ENCODE peak calls at places on chromosomes 11 and 22, in ten cellular contexts. R is endothelial cell, A is neural crest cell, X is fibroblast of pulmonary artery, K is HCT116, B is mesothelial cell of epicardium, T is PC-3, Y is Caco-2, D is ovary, W is endothelial cell of umbilical vein. F is an unnamed sample.

GRCh38 chr11:19873730-19874129 is 161.1 kb downstream of the NAV2 start:
- DNase-seq in X (no peak), Y (no peak), R (no peak), B (no peak), A (no peak), D (no peak), W (no peak), K (no peak), T (no peak), F (no peak)

GRCh38 chr11:34640050-34640971 is 19.4 kb downstream of the EHF start:
- DNase-seq in R (no peak), W (no peak), K (no peak), B (no peak), Y (peak), D (no peak), T (peak), X (no peak), A (no peak), F (peak)

GRCh38 chr22:24505337-24505736 is 10.2 kb downstream of the UPB1 start:
- DNase-seq in A (no peak), Y (peak), K (no peak), D (no peak), B (no peak), T (no peak), X (no peak), R (no peak), W (no peak), F (no peak)

GRCh38 chr11:72840780-72841179 is 26.6 kb downstream of the ATG16L2 start:
- DNase-seq in D (no peak), X (peak), T (peak), B (no peak), K (no peak), R (no peak), Y (no peak), A (no peak), W (no peak), F (no peak)

GRCh38 chr11:76234704-76235232 is 28.5 kb upstream of the WNT11 start:
- DNase-seq in K (no peak), B (no peak), X (no peak), A (no peak), T (no peak), R (no peak), Y (no peak), W (no peak), D (peak), F (peak)

GRCh38 chr22:46976598-46976997 is 214.1 kb downstream of the TBC1D22A start:
- DNase-seq in B (no peak), Y (no peak), K (no peak), W (no peak), D (no peak), T (no peak), X (no peak), A (no peak), R (no peak), F (no peak)

GRCh38 chr11:64165482-64165841 is 451 bp downstream of the MACROD1 start:
- DNase-seq in Y (no peak), A (peak), D (no peak), T (peak), R (peak), W (no peak), X (no peak), K (no peak), B (no peak), F (peak)

GRCh38 chr22:46069518-46070214 is 80.7 kb upstream of the PPARA start:
- DNase-seq in K (peak), B (no peak), X (peak), Y (peak), T (peak), R (no peak), W (peak), A (no peak), D (peak), F (peak)

GRCh38 chr22:47564651-47565050 is 802.2 kb downstream of the TBC1D22A start:
- DNase-seq in R (no peak), D (no peak), X (no peak), T (no peak), B (no peak), W (no peak), Y (no peak), K (no peak), A (no peak), F (no peak)

GRCh38 chr11:128342511-128343133 is 244.7 kb downstream of the ETS1 start:
- DNase-seq in W (peak), R (no peak), Y (no peak), D (no peak), B (no peak), A (no peak), K (no peak), X (peak), T (peak), F (peak)

GRCh38 chr11:129546266-129546665 is 170.6 kb downstream of the BARX2 start:
- DNase-seq in T (no peak), D (no peak), K (no peak), R (no peak), W (no peak), B (no peak), A (no peak), X (no peak), Y (no peak), F (no peak)

GRCh38 chr11:83026229-83026628 is 45.5 kb downstream of the RAB30 start:
- DNase-seq in R (no peak), X (no peak), D (no peak), B (no peak), K (no peak), T (no peak), Y (no peak), A (no peak), W (no peak), F (no peak)

GRCh38 chr11:64759722-64760719 is at the start of gene PYGM:
- DNase-seq in D (peak), A (peak), W (no peak), B (no peak), X (peak), K (no peak), T (peak), R (no peak), Y (peak), F (no peak)

GRCh38 chr22:20440637-20441591 is 3.3 kb upstream of the SCARF2 start:
- DNase-seq in A (no peak), W (no peak), R (no peak), Y (no peak), K (no peak), D (no peak), X (no peak), T (no peak), B (no peak), F (no peak)

GRCh38 chr11:67240575-67241389 is 25.5 kb upstream of the GRK2 start:
- DNase-seq in W (peak), X (peak), R (peak), K (no peak), D (peak), A (no peak), T (peak), Y (peak), B (no peak), F (peak)

GRCh38 chr22:35170716-35171697 is 86.3 kb upstream of the HMGXB4 start:
- DNase-seq in K (no peak), A (no peak), W (no peak), Y (no peak), D (no peak), X (no peak), R (no peak), T (no peak), B (no peak), F (no peak)

GRCh38 chr22:40233886-40234285 is 56.2 kb downstream of the TNRC6B start:
- DNase-seq in T (no peak), A (no peak), W (no peak), Y (no peak), X (no peak), B (no peak), K (no peak), R (no peak), D (no peak), F (no peak)

GRCh38 chr11:65424200-65425104 is 1.9 kb downstream of the NEAT1 start:
- DNase-seq in B (no peak), T (peak), A (no peak), W (peak), X (peak), K (no peak), Y (no peak), R (no peak), D (no peak), F (no peak)

GRCh38 chr11:111310088-111310487 is 11.7 kb downstream of the POU2AF3 start:
- DNase-seq in X (no peak), B (no peak), K (no peak), Y (no peak), A (no peak), R (no peak), W (no peak), D (no peak), T (peak), F (no peak)

GRCh38 chr11:46009647-46010046 is 87.2 kb downstream of the LARGE2 start:
- DNase-seq in Y (no peak), R (no peak), T (no peak), D (no peak), X (peak), W (no peak), K (no peak), A (no peak), B (no peak), F (no peak)

GRCh38 chr11:9600651-9601040 is 27.2 kb downstream of the WEE1 start:
- DNase-seq in W (no peak), K (peak), A (no peak), B (no peak), T (peak), Y (peak), X (no peak), R (no peak), D (no peak), F (peak)

GRCh38 chr11:71265559-71266092 is 13.2 kb upstream of the SHANK2 start:
- DNase-seq in K (no peak), W (no peak), X (no peak), T (no peak), D (no peak), Y (no peak), B (no peak), A (no peak), R (no peak), F (no peak)

GRCh38 chr22:29219881-29220670 is 14.4 kb downstream of the EMID1 start:
- DNase-seq in Y (peak), A (no peak), X (no peak), K (no peak), D (no peak), T (peak), R (no peak), B (no peak), W (no peak), F (no peak)
- TF ChIP-seq CTCF in Y (peak), A (no peak), X (no peak), K (no peak), D (no peak), T (no peak), R (no peak), B (no peak), W (no peak), F (no peak)

GRCh38 chr11:59263225-59263894 is 50.6 kb upstream of the MPEG1 start:
- DNase-seq in K (peak), A (no peak), D (no peak), B (no peak), Y (peak), X (no peak), R (peak), W (no peak), T (peak), F (peak)
- TF ChIP-seq CTCF in K (peak), A (no peak), D (no peak), B (no peak), Y (peak), X (no peak), R (no peak), W (no peak), T (peak), F (peak)

DNA sequence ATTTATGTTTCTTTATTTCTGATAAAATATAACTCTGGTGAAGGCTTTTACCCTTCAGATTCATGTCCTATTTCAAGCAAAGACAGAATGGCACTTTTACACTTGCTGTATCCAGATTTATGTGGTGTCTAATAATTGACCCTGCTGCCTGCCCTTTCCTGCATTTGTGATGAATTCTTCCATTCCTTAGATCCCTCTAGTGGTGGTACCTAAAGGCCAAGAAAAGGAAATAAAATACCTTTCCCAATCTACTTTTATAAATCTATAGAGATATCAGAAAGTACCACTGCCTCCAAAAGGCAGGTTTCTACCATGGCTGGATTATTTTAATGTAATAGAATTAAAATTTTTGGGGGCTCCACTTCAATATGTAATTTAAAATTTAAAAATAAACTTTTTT is 34.2 kb downstream of the CCDC81 start:
- DNase-seq in W (no peak), R (no peak), B (no peak), K (no peak), A (no peak), Y (no peak), X (peak), T (peak), D (no peak), F (no peak)
- TF ChIP-seq CTCF in W (peak), R (peak), B (peak), K (peak), A (peak), Y (peak), X (peak), T (peak), D (no peak), F (no peak)

DNA sequence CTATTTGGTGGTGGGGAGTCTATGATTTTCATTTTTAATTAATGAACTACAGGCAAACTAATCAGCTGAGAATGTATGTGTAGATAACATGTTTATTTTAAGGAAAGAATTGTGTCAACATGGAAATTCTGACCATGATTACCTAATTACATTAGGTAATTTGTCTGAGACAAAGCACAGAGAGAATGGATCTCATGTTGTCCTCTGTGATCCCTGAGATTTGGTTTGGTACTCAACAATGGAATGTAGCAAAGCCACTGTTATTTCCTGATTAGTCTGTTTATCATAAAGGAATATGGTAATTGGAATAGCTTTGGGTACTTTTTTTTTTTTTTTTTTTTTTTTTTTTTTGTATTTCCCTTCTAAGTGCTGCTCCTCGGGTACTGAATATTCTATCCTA is 718.8 kb upstream of the ARHGAP42 start:
- DNase-seq in R (no peak), W (no peak), Y (no peak), A (no peak), D (no peak), K (no peak), T (no peak), X (no peak), B (no peak), F (no peak)
- TF ChIP-seq CTCF in R (no peak), W (no peak), Y (no peak), A (no peak), D (no peak), K (no peak), T (no peak), X (no peak), B (no peak), F (no peak)

GRCh38 chr22:38570841-38571364 is 920 bp upstream of the DMC1 start:
- DNase-seq in B (no peak), X (peak), T (peak), Y (no peak), K (peak), R (peak), A (peak), W (no peak), D (peak), F (peak)
- TF ChIP-seq CTCF in B (no peak), X (peak), T (peak), Y (peak), K (no peak), R (no peak), A (no peak), W (no peak), D (no peak), F (no peak)